ENCODE peak calls at places on chromosome 9, in seven cellular contexts. T, Q, J, X, Z, B and K are unnamed samples.

GRCh38 chr9:122498883-122499288 is 11.7 kb upstream of the OR1J2 start:
- DNase-seq in J (no peak), T (peak), Q (peak), Z (no peak), B (peak), X (no peak), K (no peak)

GRCh38 chr9:33799928-33800689 is 4.7 kb downstream of the PRSS3 start:
- DNase-seq in B (peak), T (no peak), J (no peak), Z (no peak), Q (no peak), X (no peak), K (no peak)

GRCh38 chr9:137115394-137116026 is 977 bp upstream of the DPP7 start:
- DNase-seq in B (no peak), Z (no peak), J (no peak), X (no peak), Q (no peak), T (no peak), K (no peak)

GRCh38 chr9:97660847-97661246 is 27.2 kb downstream of the NCBP1 start:
- DNase-seq in X (no peak), B (no peak), J (no peak), Q (no peak), Z (no peak), T (no peak), K (no peak)

GRCh38 chr9:69131682-69132081 is 42.4 kb upstream of the TJP2 start:
- DNase-seq in Z (no peak), B (no peak), Q (no peak), X (no peak), T (no peak), J (no peak), K (peak)

GRCh38 chr9:96008502-96009222 is 133.2 kb downstream of the ERCC6L2 start:
- DNase-seq in T (no peak), Q (no peak), J (no peak), Z (no peak), B (no peak), X (no peak), K (no peak)

GRCh38 chr9:123942542-123942941 is 12.6 kb upstream of the DENND1A start:
- DNase-seq in Q (no peak), B (no peak), T (peak), J (no peak), Z (no peak), X (no peak), K (no peak)

GRCh38 chr9:113139225-113139829 is 11.5 kb upstream of the SLC31A2 start:
- DNase-seq in Q (no peak), T (no peak), J (peak), B (no peak), Z (no peak), X (peak), K (no peak)

GRCh38 chr9:82252116-82252515 is 263.5 kb downstream of the SPATA31D1 start:
- DNase-seq in Q (no peak), Z (no peak), T (no peak), J (no peak), B (no peak), X (no peak), K (no peak)

GRCh38 chr9:98986866-98987653 is 43.4 kb downstream of the COL15A1 start:
- DNase-seq in B (no peak), T (no peak), Z (no peak), X (no peak), Q (no peak), J (peak), K (peak)

GRCh38 chr9:78121488-78121887 is 89.9 kb upstream of the GNAQ start:
- DNase-seq in Z (peak), T (peak), J (peak), Q (peak), B (no peak), X (peak), K (peak)

GRCh38 chr9:38029923-38030638 is 38.9 kb downstream of the SHB start:
- DNase-seq in Q (no peak), T (no peak), B (no peak), X (no peak), J (no peak), Z (no peak), K (no peak)